ENCODE peak calls at places on chromosomes 5 and 9, in ten cellular contexts. M is coronary artery, Z is HFFc6, S is breast epithelium, Y is PC-9, J is fibroblast of lung, W is cardiac muscle cell, R is neural progenitor cell, C is endodermal cell, H is astrocyte of the spinal cord. E is an unnamed sample.

GRCh38 chr9:122463828-122464632 is 13.7 kb downstream of the OR1J1 start:
- DNase-seq in M (no peak), Z (no peak), S (no peak), Y (no peak), J (no peak), W (no peak), R (peak; percentile 29), C (peak; percentile 85), H (no peak), E (no peak)

GRCh38 chr9:37156781-37157356 is 36.5 kb downstream of the ZCCHC7 start:
- DNase-seq in M (no peak), Z (peak; percentile 13), S (no peak), Y (no peak), J (peak; percentile 27), W (no peak), R (no peak), C (peak; percentile 50), H (no peak), E (no peak)

GRCh38 chr5:56247596-56247995 is 14.5 kb upstream of the ANKRD55 start:
- DNase-seq in M (no peak), Z (no peak), S (no peak), Y (no peak), J (peak; percentile 55), W (no peak), R (no peak), C (no peak), H (peak; percentile 62), E (no peak)

GRCh38 chr5:76688836-76689235 is 27.1 kb upstream of the F2R start:
- DNase-seq in M (no peak), Z (peak; percentile 69), S (no peak), Y (no peak), J (no peak), W (no peak), R (no peak), C (no peak), H (no peak), E (no peak)

GRCh38 chr9:90055226-90055625 is 450.4 kb downstream of the GADD45G start:
- DNase-seq in M (no peak), Z (no peak), S (no peak), Y (no peak), J (no peak), W (no peak), R (no peak), C (no peak), H (no peak), E (no peak)

GRCh38 chr9:119298076-119298853 is 71.0 kb downstream of the BRINP1 start:
- DNase-seq in M (no peak), Z (no peak), S (no peak), Y (no peak), J (no peak), W (no peak), R (peak; percentile 49), C (peak; percentile 76), H (no peak), E (no peak)

GRCh38 chr9:97529363-97530076 is 28.1 kb downstream of the TMOD1 start:
- DNase-seq in M (no peak), Z (peak; percentile 49), S (no peak), Y (peak; percentile 73), J (peak; percentile 5), W (peak; percentile 93), R (no peak), C (no peak), H (no peak), E (no peak)

GRCh38 chr5:98307811-98308210 is 465.7 kb upstream of the RGMB start:
- DNase-seq in M (no peak), Z (peak; percentile 92), S (no peak), Y (no peak), J (peak; percentile 87), W (no peak), R (no peak), C (no peak), H (peak; percentile 73), E (no peak)

GRCh38 chr5:54646285-54647101 is 128.9 kb downstream of the SNX18 start:
- DNase-seq in M (peak; percentile 96), Z (peak; percentile 18), S (peak; percentile 70), Y (no peak), J (peak; percentile 83), W (peak; percentile 88), R (peak; percentile 64), C (peak; percentile 81), H (peak; percentile 96), E (no peak)

GRCh38 chr5:107422494-107422893 is 248.2 kb downstream of the EFNA5 start:
- DNase-seq in M (no peak), Z (no peak), S (no peak), Y (no peak), J (no peak), W (no peak), R (no peak), C (no peak), H (no peak), E (no peak)

GRCh38 chr5:35851282-35851681 is 5.4 kb upstream of the IL7R start:
- DNase-seq in M (no peak), Z (no peak), S (no peak), Y (peak; percentile 16), J (peak; percentile 46), W (no peak), R (no peak), C (no peak), H (peak; percentile 36), E (no peak)

GRCh38 chr5:123429993-123430392 is 6.8 kb upstream of the CEP120 start:
- DNase-seq in M (no peak), Z (peak; percentile 67), S (no peak), Y (peak; percentile 93), J (peak; percentile 87), W (no peak), R (no peak), C (no peak), H (peak; percentile 83), E (no peak)

GRCh38 chr5:57307516-57307915 is 133.7 kb downstream of the GPBP1 start:
- DNase-seq in M (no peak), Z (no peak), S (no peak), Y (no peak), J (peak; percentile 53), W (no peak), R (no peak), C (no peak), H (peak; percentile 37), E (no peak)

GRCh38 chr5:143229896-143230675 is 173.4 kb downstream of the NR3C1 start:
- DNase-seq in M (no peak), Z (no peak), S (no peak), Y (no peak), J (no peak), W (no peak), R (peak; percentile 9), C (peak; percentile 66), H (no peak), E (no peak)

GRCh38 chr5:153896701-153897100 is 142.0 kb downstream of the FAM114A2 start:
- DNase-seq in M (no peak), Z (peak; percentile 57), S (no peak), Y (no peak), J (peak; percentile 66), W (no peak), R (no peak), C (no peak), H (peak; percentile 79), E (no peak)

GRCh38 chr9:106892632-106893031 is 29.7 kb downstream of the ZNF462 start:
- DNase-seq in M (peak; percentile 82), Z (peak; percentile 98), S (peak; percentile 93), Y (peak; percentile 95), J (peak; percentile 99), W (peak; percentile 64), R (peak; percentile 64), C (peak; percentile 92), H (peak; percentile 96), E (no peak)

GRCh38 chr5:142057697-142058056 is 44.9 kb upstream of the GNPDA1 start:
- DNase-seq in M (no peak), Z (no peak), S (no peak), Y (peak; percentile 70), J (no peak), W (no peak), R (no peak), C (no peak), H (no peak), E (no peak)

DNA sequence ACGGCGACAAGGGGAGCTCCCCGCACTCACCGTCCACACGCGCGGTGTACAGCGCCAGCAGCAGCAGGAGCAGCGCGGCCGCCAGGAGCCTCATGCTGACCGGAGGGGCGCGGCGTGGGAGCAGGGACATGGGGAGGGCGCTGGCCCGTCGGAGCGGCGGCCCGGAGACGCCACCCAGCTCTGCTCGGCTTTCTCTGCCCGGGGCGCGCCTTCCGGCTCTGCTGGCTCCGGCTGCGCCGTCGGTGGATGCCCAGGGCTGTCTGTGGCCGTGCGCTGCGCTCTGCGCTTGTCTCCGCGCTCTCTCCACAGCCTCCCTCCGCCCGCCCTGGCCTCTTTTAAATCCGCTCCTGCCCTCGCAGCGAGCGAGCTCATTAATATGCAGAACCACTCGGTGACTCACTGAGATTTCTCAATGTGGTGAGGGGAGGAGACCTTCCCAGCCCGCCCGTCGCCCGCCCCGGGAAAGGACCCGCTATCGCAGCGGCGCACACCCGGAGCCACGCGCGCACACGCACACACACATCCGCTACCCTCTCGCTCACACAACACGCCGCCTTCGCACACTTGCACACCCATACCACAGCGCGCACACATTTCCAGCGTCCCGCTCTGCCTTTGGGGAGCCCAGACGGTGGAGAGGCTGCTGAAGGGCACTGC is at the start of gene CXCL14:
- DNase-seq in M (no peak), Z (peak; percentile 27), S (peak; percentile 48), Y (no peak), J (peak; percentile 87), W (peak; percentile 45), R (peak; percentile 87), C (peak; percentile 91), H (peak; percentile 68), E (peak; percentile 37)
- TF ChIP-seq CTCF in M (no peak), Z (no peak), S (no peak), Y (no peak), J (no peak), W (no peak), R (no peak), C (no peak), H (no peak), E (no peak)

DNA sequence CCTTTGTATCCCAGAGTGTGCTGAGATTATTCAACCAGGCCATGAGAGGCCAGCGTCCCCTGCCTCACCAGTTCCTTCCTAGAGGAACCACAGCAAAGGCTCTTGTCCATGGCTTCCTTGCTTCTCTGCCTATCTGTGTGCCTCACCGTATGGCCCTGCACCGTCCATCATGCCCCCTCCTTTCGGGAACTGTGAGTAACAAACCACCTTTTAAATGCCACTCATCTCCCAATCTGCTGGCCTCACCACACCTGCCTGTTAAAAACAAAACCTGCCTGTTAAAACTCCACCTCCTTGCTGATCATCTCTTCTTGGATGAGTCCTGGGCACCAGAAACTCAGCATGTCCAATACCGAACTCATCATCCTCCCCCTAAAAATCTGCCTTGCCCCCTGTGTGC is 4.4 kb upstream of the OR2Y1 start:
- DNase-seq in M (no peak), Z (no peak), S (no peak), Y (no peak), J (no peak), W (no peak), R (no peak), C (no peak), H (no peak), E (no peak)
- TF ChIP-seq CTCF in M (no peak), Z (no peak), S (no peak), Y (no peak), J (no peak), W (no peak), R (no peak), C (no peak), H (no peak), E (no peak)

GRCh38 chr9:113929634-113930092 is 53.6 kb downstream of the ZNF618 start:
- DNase-seq in M (peak; percentile 17), Z (peak; percentile 77), S (no peak), Y (no peak), J (peak; percentile 87), W (no peak), R (no peak), C (no peak), H (peak; percentile 69), E (no peak)
- TF ChIP-seq CTCF in M (no peak), Z (no peak), S (no peak), Y (no peak), J (no peak), W (no peak), R (no peak), C (no peak), H (no peak), E (no peak)

GRCh38 chr5:172720655-172721054 is 50.3 kb downstream of the DUSP1 start:
- DNase-seq in M (no peak), Z (no peak), S (no peak), Y (no peak), J (no peak), W (no peak), R (no peak), C (no peak), H (no peak), E (no peak)
- TF ChIP-seq CTCF in M (no peak), Z (no peak), S (no peak), Y (no peak), J (no peak), W (no peak), R (no peak), C (no peak), H (no peak), E (no peak)

E was measured in endothelial cell.